ENCODE peak calls at places on chromosomes 2 and 18, in six cellular contexts. One of them, this sample, is unnamed.

GRCh38 chr18:60740313-60740712 is 367.7 kb upstream of the MC4R start:
- DNase-seq in Karpas-422: no peak
- DNase-seq in HCT116: no peak
- DNase-seq in MM.1S: no peak
- DNase-seq in IMR-90: no peak
- DNase-seq in GM12878: no peak
- DNase-seq in this sample: no peak

GRCh38 chr18:80171190-80171872 is 62.3 kb downstream of the ADNP2 start:
- DNase-seq in MM.1S: no peak
- DNase-seq in IMR-90: peak; percentile 69
- DNase-seq in HCT116: no peak
- DNase-seq in GM12878: no peak
- DNase-seq in Karpas-422: peak; percentile 82
- DNase-seq in this sample: peak; percentile 53

GRCh38 chr2:174888646-174889271 is 116.4 kb downstream of the CHN1 start:
- DNase-seq in GM12878: no peak
- DNase-seq in IMR-90: peak; percentile 18
- DNase-seq in Karpas-422: no peak
- DNase-seq in HCT116: no peak
- DNase-seq in MM.1S: peak; percentile 28
- DNase-seq in this sample: peak; percentile 6

GRCh38 chr2:45882707-45883106 is 231.2 kb downstream of the PRKCE start:
- DNase-seq in MM.1S: no peak
- DNase-seq in HCT116: no peak
- DNase-seq in Karpas-422: no peak
- DNase-seq in GM12878: no peak
- DNase-seq in IMR-90: no peak
- DNase-seq in this sample: peak; percentile 47

GRCh38 chr2:229376866-229377265 is 105.8 kb upstream of the PID1 start:
- DNase-seq in GM12878: no peak
- DNase-seq in MM.1S: no peak
- DNase-seq in Karpas-422: no peak
- DNase-seq in IMR-90: no peak
- DNase-seq in HCT116: no peak
- DNase-seq in this sample: no peak

GRCh38 chr2:30208453-30208852 is 22.9 kb upstream of the LBH start:
- DNase-seq in GM12878: no peak
- DNase-seq in MM.1S: peak; percentile 31
- DNase-seq in HCT116: peak; percentile 47
- DNase-seq in IMR-90: peak; percentile 82
- DNase-seq in Karpas-422: peak; percentile 46
- DNase-seq in this sample: peak; percentile 65

GRCh38 chr18:21489919-21490495 is 110.5 kb downstream of the ESCO1 start:
- DNase-seq in IMR-90: no peak
- DNase-seq in MM.1S: no peak
- DNase-seq in HCT116: no peak
- DNase-seq in GM12878: no peak
- DNase-seq in Karpas-422: no peak
- DNase-seq in this sample: no peak

GRCh38 chr2:131673400-131674173 is 145.9 kb downstream of the CCDC74A start:
- DNase-seq in HCT116: peak; percentile 48
- DNase-seq in GM12878: no peak
- DNase-seq in IMR-90: peak; percentile 44
- DNase-seq in MM.1S: peak; percentile 85
- DNase-seq in Karpas-422: peak; percentile 89
- DNase-seq in this sample: peak; percentile 59

GRCh38 chr2:95301186-95301585 is 4.0 kb downstream of the KCNIP3 start:
- DNase-seq in GM12878: no peak
- DNase-seq in Karpas-422: no peak
- DNase-seq in MM.1S: no peak
- DNase-seq in HCT116: no peak
- DNase-seq in IMR-90: no peak
- DNase-seq in this sample: no peak

GRCh38 chr18:2997846-2998599 is 14.9 kb downstream of the LPIN2 start:
- DNase-seq in Karpas-422: peak; percentile 45
- DNase-seq in MM.1S: no peak
- DNase-seq in HCT116: no peak
- DNase-seq in IMR-90: no peak
- DNase-seq in GM12878: no peak
- DNase-seq in this sample: peak; percentile 28

GRCh38 chr18:55097406-55098170 is 138.3 kb upstream of the CCDC68 start:
- DNase-seq in Karpas-422: no peak
- DNase-seq in GM12878: no peak
- DNase-seq in MM.1S: no peak
- DNase-seq in IMR-90: no peak
- DNase-seq in HCT116: no peak
- DNase-seq in this sample: peak; percentile 86

GRCh38 chr2:131077966-131078365 is 15.3 kb downstream of the FAM168B start:
- DNase-seq in IMR-90: no peak
- DNase-seq in MM.1S: no peak
- DNase-seq in HCT116: no peak
- DNase-seq in Karpas-422: no peak
- DNase-seq in GM12878: no peak
- DNase-seq in this sample: no peak

GRCh38 chr18:36379426-36379984 is 82.0 kb downstream of the FHOD3 start:
- DNase-seq in MM.1S: no peak
- DNase-seq in Karpas-422: no peak
- DNase-seq in IMR-90: no peak
- DNase-seq in HCT116: no peak
- DNase-seq in GM12878: no peak
- DNase-seq in this sample: no peak

GRCh38 chr2:84846041-84846663 is 34.7 kb downstream of the TRABD2A start:
- DNase-seq in Karpas-422: no peak
- DNase-seq in IMR-90: peak; percentile 60
- DNase-seq in HCT116: no peak
- DNase-seq in MM.1S: peak; percentile 81
- DNase-seq in GM12878: no peak
- DNase-seq in this sample: peak; percentile 74

GRCh38 chr2:69692424-69692823 is 48.9 kb upstream of the AAK1 start:
- DNase-seq in Karpas-422: no peak
- DNase-seq in HCT116: no peak
- DNase-seq in GM12878: no peak
- DNase-seq in MM.1S: no peak
- DNase-seq in IMR-90: peak; percentile 87
- DNase-seq in this sample: peak; percentile 81

GRCh38 chr2:8239402-8240127 is 442.3 kb upstream of the ID2 start:
- DNase-seq in HCT116: no peak
- DNase-seq in MM.1S: no peak
- DNase-seq in GM12878: no peak
- DNase-seq in Karpas-422: no peak
- DNase-seq in IMR-90: peak; percentile 6
- DNase-seq in this sample: no peak

GRCh38 chr18:23881778-23882177 is 132.8 kb upstream of the TTC39C start:
- DNase-seq in GM12878: no peak
- DNase-seq in IMR-90: no peak
- DNase-seq in HCT116: no peak
- DNase-seq in Karpas-422: no peak
- DNase-seq in MM.1S: no peak
- DNase-seq in this sample: no peak

GRCh38 chr2:226169751-226170581 is 629.7 kb downstream of the IRS1 start:
- DNase-seq in HCT116: no peak
- DNase-seq in IMR-90: no peak
- DNase-seq in GM12878: no peak
- DNase-seq in MM.1S: no peak
- DNase-seq in Karpas-422: no peak
- DNase-seq in this sample: no peak

GRCh38 chr2:239131521-239131920 is 269.3 kb downstream of the HDAC4 start:
- DNase-seq in GM12878: no peak
- DNase-seq in HCT116: no peak
- DNase-seq in MM.1S: no peak
- DNase-seq in Karpas-422: no peak
- DNase-seq in IMR-90: no peak
- DNase-seq in this sample: no peak

GRCh38 chr2:47867205-47867604 is 39.1 kb downstream of the FBXO11 start:
- DNase-seq in HCT116: peak; percentile 31
- DNase-seq in GM12878: no peak
- DNase-seq in MM.1S: no peak
- DNase-seq in IMR-90: peak; percentile 75
- DNase-seq in Karpas-422: no peak
- DNase-seq in this sample: peak; percentile 76

GRCh38 chr18:79337184-79337583 is 58.5 kb upstream of the NFATC1 start:
- DNase-seq in MM.1S: no peak
- DNase-seq in GM12878: no peak
- DNase-seq in IMR-90: no peak
- DNase-seq in HCT116: no peak
- DNase-seq in Karpas-422: no peak
- DNase-seq in this sample: no peak

GRCh38 chr2:182646763-182647498 is 69.1 kb upstream of the DNAJC10 start:
- DNase-seq in HCT116: no peak
- DNase-seq in GM12878: no peak
- DNase-seq in IMR-90: no peak
- DNase-seq in MM.1S: no peak
- DNase-seq in Karpas-422: no peak
- DNase-seq in this sample: no peak

GRCh38 chr2:191625016-191625415 is 52.9 kb upstream of the NABP1 start:
- DNase-seq in MM.1S: peak; percentile 69
- DNase-seq in Karpas-422: no peak
- DNase-seq in IMR-90: no peak
- DNase-seq in HCT116: no peak
- DNase-seq in GM12878: no peak
- DNase-seq in this sample: peak; percentile 45

GRCh38 chr2:120653026-120653425 is 82.6 kb upstream of the GLI2 start:
- DNase-seq in MM.1S: no peak
- DNase-seq in Karpas-422: no peak
- DNase-seq in HCT116: no peak
- DNase-seq in IMR-90: peak; percentile 62
- DNase-seq in GM12878: no peak
- DNase-seq in this sample: no peak

GRCh38 chr2:121330921-121331320 is 45.9 kb upstream of the TFCP2L1 start:
- DNase-seq in HCT116: no peak
- DNase-seq in IMR-90: no peak
- DNase-seq in Karpas-422: no peak
- DNase-seq in GM12878: no peak
- DNase-seq in MM.1S: no peak
- DNase-seq in this sample: no peak

GRCh38 chr2:3624059-3624794 is 29.3 kb downstream of the COLEC11 start:
- DNase-seq in HCT116: no peak
- DNase-seq in GM12878: peak; percentile 46
- DNase-seq in IMR-90: peak; percentile 11
- DNase-seq in Karpas-422: no peak
- DNase-seq in MM.1S: no peak
- DNase-seq in this sample: no peak

GRCh38 chr18:7626922-7627440 is 59.9 kb downstream of the PTPRM start:
- DNase-seq in GM12878: no peak
- DNase-seq in Karpas-422: no peak
- DNase-seq in MM.1S: no peak
- DNase-seq in HCT116: no peak
- DNase-seq in IMR-90: peak; percentile 80
- DNase-seq in this sample: peak; percentile 42

GRCh38 chr2:19944205-19944845 is 42.5 kb upstream of the TTC32 start:
- DNase-seq in IMR-90: no peak
- DNase-seq in HCT116: no peak
- DNase-seq in GM12878: no peak
- DNase-seq in MM.1S: no peak
- DNase-seq in Karpas-422: no peak
- DNase-seq in this sample: no peak
- H3K4me2 ChIP-seq in IMR-90: no peak overlapping the region
- H3K4me2 ChIP-seq in HCT116: no peak overlapping the region
- H3K4me2 ChIP-seq in GM12878: no peak overlapping the region
- H3K4me2 ChIP-seq in MM.1S: no peak overlapping the region
- H3K4me2 ChIP-seq in Karpas-422: no peak overlapping the region
- H3K4me2 ChIP-seq in this sample: no peak overlapping the region

GRCh38 chr2:157838442-157839161 is 37.5 kb downstream of the ACVR1 start:
- DNase-seq in IMR-90: peak; percentile 90
- DNase-seq in Karpas-422: no peak
- DNase-seq in MM.1S: no peak
- DNase-seq in GM12878: no peak
- DNase-seq in HCT116: peak; percentile 68
- DNase-seq in this sample: peak; percentile 88
- H3K9ac ChIP-seq in IMR-90: no peak overlapping the region
- H3K9ac ChIP-seq in Karpas-422: no peak overlapping the region
- H3K9ac ChIP-seq in MM.1S: no peak overlapping the region
- H3K9ac ChIP-seq in GM12878: no peak overlapping the region
- H3K9ac ChIP-seq in HCT116: peak overlapping the region; percentile 40
- H3K9ac ChIP-seq in this sample: no peak overlapping the region

GRCh38 chr2:126656311-126657145 is 570 bp downstream of the GYPC start:
- DNase-seq in Karpas-422: peak; percentile 73
- DNase-seq in IMR-90: peak; percentile 31
- DNase-seq in HCT116: no peak
- DNase-seq in GM12878: no peak
- DNase-seq in MM.1S: peak; percentile 64
- DNase-seq in this sample: peak; percentile 58

GRCh38 chr2:126653102-126653501 is 2.9 kb upstream of the GYPC start:
- DNase-seq in IMR-90: no peak
- DNase-seq in MM.1S: no peak
- DNase-seq in HCT116: no peak
- DNase-seq in GM12878: no peak
- DNase-seq in Karpas-422: no peak
- DNase-seq in this sample: no peak

GRCh38 chr2:126655500-126656310 is at the start of gene GYPC:
- DNase-seq in Karpas-422: peak; percentile 77
- DNase-seq in MM.1S: peak; percentile 54
- DNase-seq in IMR-90: peak; percentile 82
- DNase-seq in HCT116: no peak
- DNase-seq in GM12878: no peak
- DNase-seq in this sample: peak; percentile 83

GRCh38 chr2:126657146-126657635 is 1.2 kb downstream of the GYPC start:
- DNase-seq in MM.1S: peak; percentile 36
- DNase-seq in GM12878: no peak
- DNase-seq in Karpas-422: peak; percentile 65
- DNase-seq in IMR-90: peak; percentile 98
- DNase-seq in HCT116: no peak
- DNase-seq in this sample: peak; percentile 85

DNA sequence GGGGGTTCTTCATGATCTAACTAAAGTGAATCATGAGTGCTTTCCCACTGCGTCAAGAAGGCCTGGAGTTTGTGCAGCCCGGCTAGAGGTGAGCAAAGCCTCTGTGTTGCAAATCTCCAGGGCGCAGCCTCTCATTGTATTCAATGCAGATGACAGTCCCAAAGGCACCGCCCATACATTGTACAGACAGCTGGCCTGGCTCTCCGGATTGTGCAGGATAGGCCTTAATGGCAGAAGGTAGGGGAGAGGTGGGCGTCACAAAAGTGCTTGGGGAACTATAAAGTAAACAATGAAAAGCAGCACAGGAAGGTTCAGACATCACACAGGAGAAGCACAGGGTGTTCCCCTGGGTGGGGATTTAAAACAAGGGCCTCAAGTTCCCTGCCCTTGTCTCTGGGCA is 892 bp upstream of the GYPC start:
- DNase-seq in IMR-90: peak; percentile 20
- DNase-seq in GM12878: no peak
- DNase-seq in Karpas-422: no peak
- DNase-seq in HCT116: no peak
- DNase-seq in MM.1S: no peak
- DNase-seq in this sample: no peak
- H3K4me2 ChIP-seq in IMR-90: peak overlapping the region; percentile 71
- H3K4me2 ChIP-seq in GM12878: peak overlapping the region; percentile 81
- H3K4me2 ChIP-seq in Karpas-422: no peak overlapping the region
- H3K4me2 ChIP-seq in HCT116: no peak overlapping the region
- H3K4me2 ChIP-seq in MM.1S: no peak overlapping the region
- H3K4me2 ChIP-seq in this sample: peak overlapping the region; percentile 61

DNA sequence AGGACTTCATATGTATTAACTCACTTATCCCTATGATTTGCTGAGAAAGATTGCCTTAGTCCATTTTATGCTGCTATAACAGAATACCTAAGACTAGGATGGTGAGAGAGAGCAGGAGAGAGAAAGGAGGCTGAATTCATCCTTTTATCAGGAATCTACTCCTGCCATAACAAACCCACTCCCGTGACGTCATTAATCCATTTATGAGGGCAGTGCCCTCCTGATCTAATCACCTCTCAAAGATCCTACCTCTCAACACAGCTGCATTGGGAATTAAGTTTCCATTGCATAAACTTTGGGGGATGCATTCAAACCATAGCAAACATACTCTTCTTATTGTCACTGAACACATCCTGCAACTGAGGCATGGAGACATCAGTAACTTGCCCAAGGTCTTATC is 122.0 kb downstream of the VIT start:
- DNase-seq in MM.1S: no peak
- DNase-seq in IMR-90: no peak
- DNase-seq in GM12878: no peak
- DNase-seq in Karpas-422: no peak
- DNase-seq in HCT116: no peak
- DNase-seq in this sample: no peak
- H3K9ac ChIP-seq in MM.1S: no peak overlapping the region
- H3K9ac ChIP-seq in IMR-90: no peak overlapping the region
- H3K9ac ChIP-seq in GM12878: no peak overlapping the region
- H3K9ac ChIP-seq in Karpas-422: no peak overlapping the region
- H3K9ac ChIP-seq in HCT116: no peak overlapping the region
- H3K9ac ChIP-seq in this sample: no peak overlapping the region

This sample was measured in fibroblast of lung.